ENCODE peak calls at places on chromosomes 7 and 10, in ten cellular contexts. T is A549, I is prostate gland, A is adrenal gland, Y is transverse colon, G is sigmoid colon, F is HCT116, D is uterus, O is lower leg skin, C is ovary. E is an unnamed sample.

GRCh38 chr7:131924857-131925256 is 368.4 kb upstream of the PODXL start:
- DNase-seq in G (no peak), D (no peak), I (no peak), T (no peak), O (no peak), Y (no peak), C (no peak), F (no peak), A (no peak), E (no peak)

GRCh38 chr7:110839866-110840265 is 251.1 kb upstream of the LRRN3 start:
- DNase-seq in A (peak; percentile 16), O (no peak), F (no peak), G (no peak), T (peak; percentile 32), C (peak; percentile 14), Y (no peak), D (no peak), I (no peak), E (no peak)

GRCh38 chr7:96992624-96993452 is 12.5 kb upstream of the DLX6 start:
- DNase-seq in C (no peak), A (no peak), D (no peak), T (no peak), F (no peak), O (no peak), Y (no peak), G (no peak), I (no peak), E (no peak)

GRCh38 chr10:13189946-13190345 is 28.6 kb downstream of the MCM10 start:
- DNase-seq in D (no peak), C (no peak), F (no peak), T (no peak), O (no peak), A (no peak), I (no peak), G (no peak), Y (no peak), E (no peak)

GRCh38 chr10:71397340-71398212 is 856 bp downstream of the CDH23 start:
- DNase-seq in Y (no peak), F (no peak), A (no peak), I (no peak), C (peak; percentile 33), D (no peak), G (no peak), T (no peak), O (no peak), E (no peak)

GRCh38 chr10:75108684-75109458 is 2.6 kb upstream of the SAMD8 start:
- DNase-seq in O (no peak), G (no peak), I (no peak), F (peak; percentile 27), Y (peak; percentile 26), T (peak; percentile 61), D (no peak), A (no peak), C (no peak), E (no peak)

GRCh38 chr10:31604141-31604540 is 285.1 kb downstream of the ZEB1 start:
- DNase-seq in C (peak; percentile 28), G (peak; percentile 82), T (no peak), A (peak; percentile 20), D (peak; percentile 70), I (no peak), Y (no peak), F (no peak), O (no peak), E (no peak)

GRCh38 chr10:130137077-130137448 is 872 bp downstream of the GLRX3 start:
- DNase-seq in C (no peak), A (peak; percentile 20), T (peak; percentile 26), O (no peak), D (no peak), F (no peak), Y (no peak), I (no peak), G (no peak), E (no peak)

GRCh38 chr10:132292287-132292971 is 15.3 kb downstream of the STK32C start:
- DNase-seq in D (no peak), T (no peak), Y (peak; percentile 0), O (no peak), I (no peak), C (no peak), F (no peak), A (no peak), G (peak; percentile 40), E (no peak)

GRCh38 chr10:15601819-15602218 is 117.9 kb downstream of the ITGA8 start:
- DNase-seq in I (no peak), A (no peak), T (no peak), G (no peak), F (no peak), Y (no peak), O (no peak), C (no peak), D (no peak), E (no peak)

GRCh38 chr7:36261019-36261754 is 108.1 kb downstream of the EEPD1 start:
- DNase-seq in G (no peak), F (no peak), T (no peak), I (peak; percentile 72), A (no peak), C (no peak), Y (no peak), D (no peak), O (peak; percentile 7), E (no peak)

GRCh38 chr10:90986870-90987269 is 66.0 kb upstream of the ANKRD1 start:
- DNase-seq in A (no peak), C (no peak), O (no peak), F (no peak), Y (no peak), G (no peak), D (no peak), I (no peak), T (no peak), E (no peak)

GRCh38 chr7:105565190-105565589 is 16.1 kb downstream of the EFCAB10 start:
- DNase-seq in C (no peak), F (no peak), O (no peak), A (no peak), D (no peak), Y (no peak), T (no peak), G (no peak), I (no peak), E (no peak)

GRCh38 chr7:94190599-94191061 is 186.5 kb upstream of the BET1 start:
- DNase-seq in A (peak; percentile 38), F (peak; percentile 13), Y (no peak), C (no peak), D (no peak), I (no peak), T (peak; percentile 33), O (no peak), G (no peak), E (no peak)

GRCh38 chr7:41501016-41501415 is 201.9 kb downstream of the INHBA start:
- DNase-seq in T (no peak), F (no peak), C (no peak), G (no peak), I (no peak), O (no peak), Y (no peak), D (no peak), A (no peak), E (no peak)

GRCh38 chr10:53601260-53601875 is 828.8 kb upstream of the MBL2 start:
- DNase-seq in T (peak; percentile 40), Y (no peak), O (no peak), G (no peak), C (no peak), D (no peak), F (peak; percentile 4), I (no peak), A (no peak), E (no peak)

GRCh38 chr10:16967866-16968721 is 150.9 kb upstream of the RSU1 start:
- DNase-seq in C (peak; percentile 55), F (peak; percentile 8), G (peak; percentile 77), O (no peak), T (peak; percentile 51), I (no peak), A (no peak), Y (peak; percentile 24), D (no peak), E (no peak)

GRCh38 chr10:102432162-102432950 is at the start of gene CUEDC2:
- DNase-seq in F (peak; percentile 98), Y (peak; percentile 98), I (peak; percentile 93), G (peak; percentile 98), D (peak; percentile 97), T (peak; percentile 96), C (peak; percentile 96), A (peak; percentile 96), O (peak; percentile 96), E (peak; percentile 80)
- TF ChIP-seq POLR2A in F (peak; percentile 84), Y (peak; percentile 6), I (no peak), G (peak; percentile 16), D (peak; percentile 52), T (peak; percentile 63), C (no peak), A (no peak), O (no peak), E (no peak)

DNA sequence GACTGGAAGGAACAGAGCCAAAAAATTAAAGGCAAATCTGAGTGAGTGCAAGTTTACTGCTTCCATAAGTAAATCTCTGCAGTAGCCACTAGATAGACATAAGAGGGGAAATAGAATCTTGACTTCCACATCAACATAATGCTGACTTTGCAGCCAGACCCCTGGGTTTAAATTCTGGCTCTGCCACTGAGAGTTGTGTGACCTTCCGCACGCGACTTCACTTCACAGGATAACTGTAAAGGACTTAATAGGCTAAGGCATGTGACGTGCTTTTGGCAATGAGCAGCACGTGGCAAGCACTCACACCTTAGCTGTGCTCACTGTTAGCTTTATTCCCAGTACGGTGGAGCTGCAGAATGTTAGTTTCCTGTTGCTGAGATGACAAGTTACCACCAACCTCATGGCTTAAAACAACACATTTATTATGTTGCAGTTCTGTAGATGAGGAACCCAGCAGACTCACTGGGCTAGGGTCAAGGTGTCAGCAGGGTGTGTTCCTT is 286.0 kb downstream of the CELF2 start:
- DNase-seq in F (no peak), D (no peak), C (no peak), A (no peak), G (no peak), Y (no peak), O (no peak), I (no peak), T (no peak), E (no peak)
- TF ChIP-seq POLR2A in F (no peak), D (no peak), C (no peak), A (no peak), G (no peak), Y (no peak), O (no peak), I (no peak), T (no peak), E (no peak)

DNA sequence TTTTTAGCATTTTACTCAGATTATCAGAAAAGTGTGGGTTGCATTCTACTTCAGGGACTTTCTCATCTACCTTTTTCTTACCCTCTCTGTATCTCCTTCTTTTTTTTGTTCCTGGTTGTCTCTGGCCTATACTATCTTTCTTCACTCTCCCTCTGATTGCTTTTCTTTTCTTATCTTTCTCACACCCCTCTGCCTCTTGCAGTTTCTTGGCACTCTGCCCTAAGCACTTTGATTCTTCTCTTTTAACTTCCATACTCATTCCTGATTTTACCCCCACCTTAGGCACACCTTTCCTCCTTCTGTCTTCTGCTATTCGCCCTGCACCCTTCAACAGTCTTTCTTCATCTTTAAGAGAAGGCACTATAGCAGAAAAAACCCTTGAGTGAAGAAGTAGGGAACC is 92.8 kb upstream of the HPS1 start:
- DNase-seq in Y (no peak), D (no peak), A (no peak), G (no peak), O (no peak), T (no peak), I (no peak), F (no peak), C (no peak), E (no peak)
- TF ChIP-seq POLR2A in Y (no peak), D (no peak), A (no peak), G (no peak), O (no peak), T (no peak), I (no peak), F (no peak), C (no peak), E (no peak)

GRCh38 chr7:74482629-74483401 is 29.1 kb downstream of the GTF2IRD1 start:
- DNase-seq in O (no peak), Y (no peak), C (peak; percentile 48), F (peak; percentile 57), A (no peak), I (no peak), T (peak; percentile 94), D (peak; percentile 49), G (no peak), E (no peak)
- TF ChIP-seq POLR2A in O (no peak), Y (no peak), C (no peak), F (no peak), A (no peak), I (no peak), T (no peak), D (no peak), G (no peak), E (no peak)

E was measured in esophagus squamous epithelium.